ENCODE peak calls at places on chromosomes 12 and 14, in five cellular contexts. P, I, B, Z and X are unnamed samples.

GRCh38 chr12:124928095-124928911 is 13.9 kb upstream of the UBC start:
- DNase-seq in P (peak; percentile 38), Z (peak; percentile 88), I (peak; percentile 64), B (peak; percentile 69), X (no peak)

GRCh38 chr14:49449749-49450148 is 136.4 kb downstream of the RPS29 start:
- DNase-seq in B (no peak), I (no peak), Z (no peak), P (no peak), X (no peak)

GRCh38 chr12:110254971-110255540 is 26.0 kb upstream of the ATP2A2 start:
- DNase-seq in P (no peak), Z (no peak), B (no peak), I (no peak), X (no peak)

GRCh38 chr14:98721061-98721460 is 550.9 kb downstream of the BCL11B start:
- DNase-seq in B (no peak), I (no peak), P (no peak), Z (no peak), X (no peak)

GRCh38 chr12:76890407-76891143 is 11.8 kb upstream of the CSRP2 start:
- DNase-seq in P (no peak), I (no peak), Z (no peak), B (no peak), X (no peak)

GRCh38 chr14:90654831-90655276 is 161.4 kb downstream of the TTC7B start:
- DNase-seq in I (no peak), Z (no peak), B (no peak), P (peak; percentile 30), X (no peak)

GRCh38 chr12:38713294-38713693 is 192.1 kb downstream of the CPNE8 start:
- DNase-seq in P (no peak), I (no peak), B (no peak), Z (no peak), X (no peak)

GRCh38 chr12:110340706-110341105 is 59.7 kb downstream of the ATP2A2 start:
- DNase-seq in P (no peak), B (no peak), I (no peak), Z (no peak), X (no peak)

GRCh38 chr12:100995201-100995600 is 200.6 kb downstream of the ANO4 start:
- DNase-seq in B (no peak), P (peak; percentile 84), Z (peak; percentile 29), I (no peak), X (peak; percentile 45)

GRCh38 chr14:50530358-50530757 is 2.0 kb downstream of the MAP4K5 start:
- DNase-seq in P (peak; percentile 78), Z (no peak), I (no peak), B (no peak), X (no peak)

GRCh38 chr14:51823706-51824105 is 36.7 kb upstream of the GNG2 start:
- DNase-seq in I (no peak), Z (no peak), P (no peak), B (no peak), X (no peak)

GRCh38 chr12:49264873-49265792 is at the start of gene TUBA1C:
- DNase-seq in Z (peak; percentile 97), I (peak; percentile 78), P (peak; percentile 97), B (peak; percentile 90), X (peak; percentile 96)

GRCh38 chr12:52488736-52489135 is 4.3 kb downstream of the KRT6A start:
- DNase-seq in P (no peak), I (no peak), B (no peak), Z (no peak), X (no peak)

GRCh38 chr14:40398981-40399380 is 966.7 kb upstream of the FBXO33 start:
- DNase-seq in I (no peak), B (no peak), Z (no peak), P (no peak), X (no peak)

GRCh38 chr12:68260153-68260552 is 6.7 kb upstream of the IL22 start:
- DNase-seq in Z (no peak), B (no peak), P (no peak), I (no peak), X (no peak)

GRCh38 chr12:92605621-92606170 is 97.1 kb upstream of the PLEKHG7 start:
- DNase-seq in B (no peak), Z (no peak), P (peak; percentile 64), I (no peak), X (no peak)

GRCh38 chr14:78170203-78170602 is at the start of gene NRXN3:
- DNase-seq in P (no peak), Z (peak; percentile 86), I (no peak), B (no peak), X (peak; percentile 47)

GRCh38 chr12:16198884-16199283 is 78.6 kb downstream of the SLC15A5 start:
- DNase-seq in I (no peak), P (no peak), B (no peak), Z (peak; percentile 54), X (no peak)

GRCh38 chr12:14921218-14921617 is 17.1 kb downstream of the ERP27 start:
- DNase-seq in P (no peak), B (no peak), Z (no peak), I (no peak), X (no peak)

GRCh38 chr12:116123511-116124258 is 153.8 kb downstream of the MED13L start:
- DNase-seq in B (peak; percentile 21), Z (no peak), I (no peak), P (peak; percentile 64), X (peak; percentile 62)

GRCh38 chr12:48943221-48943620 is 14.1 kb downstream of the ARF3 start:
- DNase-seq in I (no peak), Z (no peak), B (no peak), P (no peak), X (no peak)

GRCh38 chr12:100141666-100141997 is 1.0 kb downstream of the BLTP3B start:
- DNase-seq in Z (no peak), I (no peak), B (peak; percentile 33), P (peak; percentile 95), X (no peak)

GRCh38 chr14:92613008-92613658 is 99.6 kb downstream of the RIN3 start:
- DNase-seq in B (peak; percentile 30), Z (peak; percentile 89), I (no peak), P (no peak), X (no peak)

GRCh38 chr14:51715250-51715649 is 63.5 kb downstream of the FRMD6 start:
- DNase-seq in I (no peak), B (no peak), P (no peak), Z (no peak), X (no peak)

DNA sequence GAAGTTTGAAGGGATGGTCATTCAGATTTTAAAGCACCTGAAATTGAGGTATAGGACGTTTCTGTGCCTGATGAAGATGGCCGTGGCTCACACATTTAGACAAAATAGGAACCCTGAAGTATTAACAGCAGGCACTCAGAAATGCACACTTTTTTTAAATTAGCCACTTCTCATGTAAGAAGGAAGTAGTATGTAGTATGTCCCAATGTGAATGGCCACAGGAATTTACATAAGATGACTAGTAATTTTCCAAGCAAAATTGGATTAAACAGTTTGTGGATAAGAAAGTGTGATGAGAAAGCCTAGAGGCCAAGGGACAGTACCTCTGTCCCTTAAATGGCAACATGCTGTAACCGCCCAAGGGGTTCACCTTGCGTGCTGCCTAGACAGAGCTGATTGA is 1.8 kb upstream of the MIS18BP1 start:
- DNase-seq in B (no peak), P (peak; percentile 24), I (no peak), Z (no peak), X (no peak)
- H3K27me3 ChIP-seq in B (no peaks in the 10 kb centered on the region), P (no peaks in the 10 kb centered on the region), I (no peaks in the 10 kb centered on the region), Z (no peaks in the 10 kb centered on the region), X (no peaks in the 10 kb centered on the region)

DNA sequence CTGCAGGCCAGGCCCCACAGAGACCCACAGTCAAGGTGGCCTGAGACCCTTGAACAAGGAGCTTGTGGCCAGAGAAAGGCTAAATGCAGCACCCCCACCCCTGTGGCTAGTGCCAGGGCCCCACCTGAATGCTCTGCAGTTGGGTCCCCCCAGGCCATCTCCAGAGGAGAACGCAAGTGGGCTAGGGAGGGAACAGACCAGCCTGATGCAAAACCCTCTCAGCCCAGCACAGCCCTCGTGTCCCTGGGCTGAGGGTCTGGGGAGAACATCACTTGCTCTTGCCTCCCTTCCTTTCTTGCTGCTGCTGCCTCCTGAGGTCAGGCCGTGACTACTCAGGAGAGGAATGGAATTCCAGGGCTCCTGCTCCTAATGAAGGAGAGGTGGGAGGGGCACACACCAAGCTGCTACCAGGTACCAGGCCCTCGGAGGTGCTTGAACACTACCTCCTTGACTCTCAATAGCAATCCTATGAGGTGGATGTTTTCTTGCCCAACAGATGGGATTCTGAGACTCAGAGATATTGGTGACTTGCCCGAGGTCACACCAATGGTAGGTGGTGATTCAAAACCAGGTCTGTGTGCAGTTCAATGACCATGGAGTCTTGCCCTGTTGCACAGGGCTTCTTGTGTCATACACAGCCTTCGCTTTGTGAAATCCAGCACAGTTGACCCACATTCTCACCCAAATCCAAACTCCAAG is 45.5 kb downstream of the PSMA6 start:
- DNase-seq in B (no peak), I (no peak), Z (peak; percentile 65), P (no peak), X (no peak)
- H3K4me1 ChIP-seq in B (peaks cover 75% of the 10 kb centered on the region), I (peaks cover 8% of the 10 kb centered on the region), Z (peaks cover 26% of the 10 kb centered on the region), P (peaks cover 11% of the 10 kb centered on the region), X (peaks cover 18% of the 10 kb centered on the region)

GRCh38 chr14:101559624-101560533 is 1.4 kb upstream of the DIO3 start:
- DNase-seq in B (no peak), Z (peak; percentile 67), I (no peak), P (peak; percentile 33), X (no peak)

GRCh38 chr14:101560534-101561113 is 671 bp upstream of the DIO3 start:
- DNase-seq in I (no peak), B (no peak), P (no peak), Z (peak; percentile 36), X (no peak)

GRCh38 chr14:101562659-101563351 is 1.5 kb downstream of the DIO3 start:
- DNase-seq in P (no peak), B (no peak), I (no peak), Z (peak; percentile 9), X (no peak)

GRCh38 chr14:101561897-101562490 is 699 bp downstream of the DIO3 start:
- DNase-seq in Z (peak; percentile 17), P (no peak), I (no peak), B (no peak), X (no peak)

DNA sequence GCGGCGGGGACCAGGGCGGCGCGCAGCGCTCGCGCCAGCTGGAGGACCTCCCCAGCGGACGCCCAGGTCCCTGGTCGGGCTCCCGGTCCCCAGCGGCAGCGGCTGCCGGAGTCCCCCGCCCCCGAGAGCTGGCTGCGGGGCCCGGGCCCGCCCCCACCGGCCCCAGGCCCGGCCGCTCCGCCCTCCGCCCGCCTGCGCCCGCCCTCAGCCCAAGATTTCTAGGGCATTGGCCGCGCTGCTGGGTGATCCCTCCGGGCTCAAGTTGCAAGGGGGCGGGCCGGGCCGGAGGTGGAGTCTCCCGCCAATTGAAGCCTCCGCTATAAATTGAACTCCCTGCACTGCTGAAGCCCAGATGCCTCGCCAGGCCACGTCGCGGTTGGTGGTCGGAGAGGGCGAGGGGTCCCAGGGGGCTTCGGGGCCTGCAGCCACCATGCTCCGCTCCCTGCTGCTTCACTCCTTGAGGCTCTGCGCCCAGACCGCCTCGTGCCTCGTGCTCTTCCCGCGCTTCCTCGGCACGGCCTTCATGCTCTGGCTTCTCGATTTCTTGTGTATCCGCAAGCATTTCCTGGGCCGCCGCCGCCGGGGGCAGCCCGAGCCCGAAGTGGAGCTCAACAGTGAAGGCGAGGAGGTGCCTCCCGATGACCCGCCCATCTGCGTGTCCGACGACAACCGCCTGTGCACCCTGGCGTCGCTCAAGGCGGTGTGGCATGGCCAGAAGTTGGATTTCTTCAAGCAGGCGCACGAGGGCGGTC is at the start of gene DIO3:
- DNase-seq in Z (peak; percentile 93), I (no peak), P (peak; percentile 13), B (no peak), X (no peak)
- H3K27me3 ChIP-seq in Z (peaks cover 92% of the 10 kb centered on the region), I (peaks cover 25% of the 10 kb centered on the region), P (peaks cover 78% of the 10 kb centered on the region), B (peaks cover 38% of the 10 kb centered on the region), X (peaks cover 66% of the 10 kb centered on the region)

DNA sequence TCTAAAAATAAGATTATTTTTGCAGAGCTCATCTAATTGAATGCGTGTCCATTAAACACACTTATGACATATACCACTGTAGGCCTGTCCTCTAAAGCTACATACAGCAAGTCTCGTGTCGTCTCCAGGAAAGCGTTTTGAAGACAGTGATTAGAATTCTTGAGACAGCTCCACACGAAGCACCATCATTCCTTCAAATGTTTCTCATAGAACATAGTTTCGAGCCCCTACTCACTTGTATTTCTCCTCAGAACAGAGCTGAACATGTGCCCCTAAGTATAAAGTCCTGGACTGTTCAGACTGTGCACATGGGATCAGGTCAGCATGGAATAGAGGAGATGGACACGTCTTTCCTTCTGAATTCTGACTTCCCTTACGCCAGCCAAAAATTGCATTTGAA is 64.5 kb upstream of the HMGA2 start:
- DNase-seq in B (no peak), Z (no peak), I (no peak), P (no peak), X (peak; percentile 65)
- H3K4me1 ChIP-seq in B (no peaks in the 10 kb centered on the region), Z (peaks cover 29% of the 10 kb centered on the region), I (no peaks in the 10 kb centered on the region), P (peaks cover under 1% of the 10 kb centered on the region), X (peaks cover 29% of the 10 kb centered on the region)